ENCODE peak calls at places on chromosome 6, in nine cellular contexts. K, P, Y, C, T, X, N, Q and O are unnamed samples.

GRCh38 chr6:146027586-146028249 is 1.1 kb upstream of the GRM1 start:
- DNase-seq in K (no peak), P (no peak), Y (peak; percentile 64), C (no peak), T (no peak), X (no peak), N (peak; percentile 61), Q (no peak), O (no peak)

GRCh38 chr6:42315991-42316378 is 98.3 kb upstream of the MRPS10 start:
- DNase-seq in K (no peak), P (no peak), Y (peak; percentile 79), C (no peak), T (no peak), X (no peak), N (peak; percentile 43), Q (no peak), O (no peak)

GRCh38 chr6:19860235-19860877 is 23.2 kb downstream of the ID4 start:
- DNase-seq in K (no peak), P (no peak), Y (no peak), C (no peak), T (no peak), X (no peak), N (no peak), Q (no peak), O (peak; percentile 50)

GRCh38 chr6:71334768-71335167 is 46.2 kb downstream of the OGFRL1 start:
- DNase-seq in K (no peak), P (no peak), Y (no peak), C (no peak), T (no peak), X (no peak), N (no peak), Q (no peak), O (no peak)

GRCh38 chr6:144265390-144265789 is 19.7 kb upstream of the UTRN start:
- DNase-seq in K (no peak), P (no peak), Y (peak; percentile 82), C (no peak), T (peak; percentile 28), X (no peak), N (peak; percentile 96), Q (no peak), O (no peak)

GRCh38 chr6:9766240-9766915 is 648.5 kb downstream of the TFAP2A start:
- DNase-seq in K (no peak), P (no peak), Y (no peak), C (no peak), T (peak; percentile 12), X (no peak), N (no peak), Q (no peak), O (no peak)

GRCh38 chr6:42140756-42141602 is 1.4 kb downstream of the C6orf132 start:
- DNase-seq in K (no peak), P (no peak), Y (no peak), C (peak; percentile 74), T (no peak), X (no peak), N (no peak), Q (no peak), O (peak; percentile 34)

GRCh38 chr6:32700391-32701040 is 34.1 kb upstream of the HLA-DQB1 start:
- DNase-seq in K (no peak), P (no peak), Y (peak; percentile 80), C (no peak), T (no peak), X (peak; percentile 15), N (peak; percentile 84), Q (no peak), O (peak; percentile 28)

GRCh38 chr6:154261688-154262397 is 94.8 kb downstream of the IPCEF1 start:
- DNase-seq in K (no peak), P (no peak), Y (no peak), C (no peak), T (no peak), X (no peak), N (no peak), Q (no peak), O (no peak)

GRCh38 chr6:106444777-106445507 is 84.4 kb downstream of the CRYBG1 start:
- DNase-seq in K (no peak), P (no peak), Y (no peak), C (no peak), T (peak; percentile 46), X (peak; percentile 60), N (peak; percentile 88), Q (no peak), O (peak; percentile 47)

GRCh38 chr6:111812080-111813038 is 60.9 kb downstream of the FYN start:
- DNase-seq in K (no peak), P (no peak), Y (peak; percentile 80), C (no peak), T (no peak), X (no peak), N (no peak), Q (no peak), O (no peak)

GRCh38 chr6:111810321-111811235 is 62.7 kb downstream of the FYN start:
- DNase-seq in K (no peak), P (no peak), Y (no peak), C (no peak), T (no peak), X (no peak), N (no peak), Q (no peak), O (no peak)

GRCh38 chr6:111817451-111818146 is 55.7 kb downstream of the FYN start:
- DNase-seq in K (no peak), P (no peak), Y (no peak), C (peak; percentile 55), T (no peak), X (no peak), N (no peak), Q (no peak), O (no peak)

GRCh38 chr6:111809264-111809663 is 64.0 kb downstream of the FYN start:
- DNase-seq in K (no peak), P (no peak), Y (no peak), C (no peak), T (no peak), X (no peak), N (no peak), Q (no peak), O (no peak)

GRCh38 chr6:111813247-111814162 is 59.7 kb downstream of the FYN start:
- DNase-seq in K (no peak), P (no peak), Y (no peak), C (no peak), T (no peak), X (no peak), N (no peak), Q (no peak), O (no peak)
- H3K27ac ChIP-seq in K (no peak overlapping the region), P (no peak overlapping the region), Y (no peak overlapping the region), C (no peak overlapping the region), T (no peak overlapping the region), X (peak overlapping the region; percentile 26), N (no peak overlapping the region), Q (no peak overlapping the region), O (no peak overlapping the region)

GRCh38 chr6:7881765-7882500 is 28.7 kb downstream of the TXNDC5 start:
- DNase-seq in K (no peak), P (no peak), Y (no peak), C (no peak), T (no peak), X (no peak), N (no peak), Q (no peak), O (no peak)
- H3K36me3 ChIP-seq in K (peaks cover 45% of the 10 kb centered on the region), P (peaks cover 77% of the 10 kb centered on the region), Y (peaks cover 56% of the 10 kb centered on the region), C (peaks cover 73% of the 10 kb centered on the region), T (peaks cover 46% of the 10 kb centered on the region), X (peaks cover 3% of the 10 kb centered on the region), N (peaks cover 46% of the 10 kb centered on the region), Q (peaks cover 79% of the 10 kb centered on the region), O (peaks cover 6% of the 10 kb centered on the region)

GRCh38 chr6:51494342-51494741 is 593.1 kb downstream of the PKHD1 start:
- DNase-seq in K (no peak), P (no peak), Y (peak; percentile 44), C (no peak), T (no peak), X (no peak), N (peak; percentile 29), Q (no peak), O (no peak)

GRCh38 chr6:51490101-51490500 is 597.3 kb downstream of the PKHD1 start:
- DNase-seq in K (no peak), P (no peak), Y (no peak), C (no peak), T (no peak), X (no peak), N (no peak), Q (no peak), O (no peak)

GRCh38 chr6:51495016-51495805 is 592.2 kb downstream of the PKHD1 start:
- DNase-seq in K (no peak), P (no peak), Y (peak; percentile 63), C (no peak), T (no peak), X (no peak), N (peak; percentile 4), Q (no peak), O (no peak)

DNA sequence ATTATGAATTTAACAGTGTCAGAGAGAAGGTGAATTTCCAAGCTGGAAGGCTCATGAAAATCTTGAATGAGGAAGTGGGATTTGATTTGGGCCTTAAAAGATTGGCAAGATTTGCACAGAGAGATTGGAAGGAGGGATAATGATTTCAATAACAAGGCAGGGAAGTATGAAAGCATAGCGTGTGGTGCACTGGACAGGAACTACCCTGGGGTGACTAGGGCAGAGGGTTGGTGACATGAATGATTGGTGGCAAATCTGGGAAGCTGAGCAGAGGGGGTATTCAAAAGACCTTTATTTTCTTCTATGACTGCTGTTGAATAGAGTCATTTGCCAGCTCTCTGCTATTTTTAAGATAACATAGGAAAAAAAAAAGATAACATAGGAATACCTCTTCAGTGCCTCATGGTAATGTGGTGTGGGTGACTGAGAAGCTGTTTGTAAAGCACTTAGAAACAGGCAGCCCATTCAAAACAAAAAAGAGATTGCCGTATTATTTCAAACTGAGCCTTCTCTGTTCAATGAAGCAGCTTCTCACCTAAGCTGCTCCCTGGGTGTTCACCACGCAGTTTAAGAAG is 591.5 kb downstream of the PKHD1 start:
- DNase-seq in K (no peak), P (no peak), Y (no peak), C (no peak), T (no peak), X (no peak), N (no peak), Q (no peak), O (no peak)
- H3K27ac ChIP-seq in K (no peak overlapping the region), P (no peak overlapping the region), Y (peak overlapping the region; percentile 71), C (no peak overlapping the region), T (no peak overlapping the region), X (no peak overlapping the region), N (no peak overlapping the region), Q (no peak overlapping the region), O (peak overlapping the region; percentile 24)

GRCh38 chr6:88614306-88614877 is 349.0 kb downstream of the RNGTT start:
- DNase-seq in K (no peak), P (no peak), Y (no peak), C (no peak), T (no peak), X (no peak), N (no peak), Q (no peak), O (no peak)

GRCh38 chr6:88611721-88612120 is 351.7 kb downstream of the RNGTT start:
- DNase-seq in K (no peak), P (no peak), Y (no peak), C (no peak), T (no peak), X (no peak), N (no peak), Q (no peak), O (no peak)

GRCh38 chr6:88605271-88605670 is 358.1 kb downstream of the RNGTT start:
- DNase-seq in K (no peak), P (no peak), Y (no peak), C (no peak), T (no peak), X (no peak), N (no peak), Q (no peak), O (no peak)

GRCh38 chr6:88612631-88613030 is 350.8 kb downstream of the RNGTT start:
- DNase-seq in K (no peak), P (no peak), Y (no peak), C (no peak), T (no peak), X (no peak), N (no peak), Q (no peak), O (no peak)

GRCh38 chr6:88609973-88610372 is 353.4 kb downstream of the RNGTT start:
- DNase-seq in K (no peak), P (no peak), Y (no peak), C (no peak), T (no peak), X (no peak), N (no peak), Q (no peak), O (no peak)
- H3K36me3 ChIP-seq in K (no peaks in the 10 kb centered on the region), P (no peaks in the 10 kb centered on the region), Y (no peaks in the 10 kb centered on the region), C (peaks cover 4% of the 10 kb centered on the region), T (peaks cover 8% of the 10 kb centered on the region), X (no peaks in the 10 kb centered on the region), N (no peaks in the 10 kb centered on the region), Q (no peaks in the 10 kb centered on the region), O (no peaks in the 10 kb centered on the region)